ENCODE peak calls at places on chromosomes 1 and 21, in six cellular contexts. One of them, this sample, is unnamed.

GRCh38 chr1:3042481-3042880 is 21.2 kb downstream of the ACTRT2 start:
- DNase-seq in activated CD8-positive, alpha-beta memory T cell treated with anti-CD3 and anti-CD28 coated beads for 48 hours: no peak
- DNase-seq in fibroblast of the aortic adventitia: no peak
- DNase-seq in activated T-cell treated with anti-CD3 and anti-CD28 coated beads, Interleukin-2, amount 50 U/mL, for 1 hour: no peak
- DNase-seq in astrocyte: no peak
- DNase-seq in AG09309: no peak
- DNase-seq in this sample: no peak

GRCh38 chr1:183096889-183097288 is 73.7 kb downstream of the LAMC1 start:
- DNase-seq in activated T-cell treated with anti-CD3 and anti-CD28 coated beads, Interleukin-2, amount 50 U/mL, for 1 hour: no peak
- DNase-seq in astrocyte: peak
- DNase-seq in activated CD8-positive, alpha-beta memory T cell treated with anti-CD3 and anti-CD28 coated beads for 48 hours: no peak
- DNase-seq in fibroblast of the aortic adventitia: peak
- DNase-seq in AG09309: no peak
- DNase-seq in this sample: no peak

GRCh38 chr21:17491716-17492414 is 21.0 kb upstream of the CXADR start:
- DNase-seq in activated CD8-positive, alpha-beta memory T cell treated with anti-CD3 and anti-CD28 coated beads for 48 hours: no peak
- DNase-seq in fibroblast of the aortic adventitia: peak
- DNase-seq in AG09309: peak
- DNase-seq in astrocyte: peak
- DNase-seq in activated T-cell treated with anti-CD3 and anti-CD28 coated beads, Interleukin-2, amount 50 U/mL, for 1 hour: no peak
- DNase-seq in this sample: no peak

GRCh38 chr1:236311040-236311439 is 29.3 kb upstream of the ERO1B start:
- DNase-seq in activated T-cell treated with anti-CD3 and anti-CD28 coated beads, Interleukin-2, amount 50 U/mL, for 1 hour: no peak
- DNase-seq in astrocyte: no peak
- DNase-seq in AG09309: no peak
- DNase-seq in fibroblast of the aortic adventitia: no peak
- DNase-seq in activated CD8-positive, alpha-beta memory T cell treated with anti-CD3 and anti-CD28 coated beads for 48 hours: no peak
- DNase-seq in this sample: no peak

GRCh38 chr1:206921772-206922265 is at the start of gene FCMR:
- DNase-seq in fibroblast of the aortic adventitia: no peak
- DNase-seq in activated T-cell treated with anti-CD3 and anti-CD28 coated beads, Interleukin-2, amount 50 U/mL, for 1 hour: peak
- DNase-seq in astrocyte: no peak
- DNase-seq in AG09309: no peak
- DNase-seq in activated CD8-positive, alpha-beta memory T cell treated with anti-CD3 and anti-CD28 coated beads for 48 hours: no peak
- DNase-seq in this sample: peak

GRCh38 chr1:160162936-160163335 is 11.5 kb downstream of the ATP1A4 start:
- DNase-seq in activated CD8-positive, alpha-beta memory T cell treated with anti-CD3 and anti-CD28 coated beads for 48 hours: no peak
- DNase-seq in fibroblast of the aortic adventitia: no peak
- DNase-seq in AG09309: no peak
- DNase-seq in activated T-cell treated with anti-CD3 and anti-CD28 coated beads, Interleukin-2, amount 50 U/mL, for 1 hour: no peak
- DNase-seq in astrocyte: no peak
- DNase-seq in this sample: no peak

GRCh38 chr1:121558514-121558913 is 373.7 kb downstream of the SRGAP2C start:
- DNase-seq in activated T-cell treated with anti-CD3 and anti-CD28 coated beads, Interleukin-2, amount 50 U/mL, for 1 hour: no peak
- DNase-seq in AG09309: peak
- DNase-seq in fibroblast of the aortic adventitia: peak
- DNase-seq in astrocyte: peak
- DNase-seq in activated CD8-positive, alpha-beta memory T cell treated with anti-CD3 and anti-CD28 coated beads for 48 hours: no peak
- DNase-seq in this sample: no peak

GRCh38 chr1:179777731-179778130 is 34.6 kb downstream of the FAM163A start:
- DNase-seq in AG09309: no peak
- DNase-seq in activated CD8-positive, alpha-beta memory T cell treated with anti-CD3 and anti-CD28 coated beads for 48 hours: no peak
- DNase-seq in astrocyte: no peak
- DNase-seq in fibroblast of the aortic adventitia: no peak
- DNase-seq in activated T-cell treated with anti-CD3 and anti-CD28 coated beads, Interleukin-2, amount 50 U/mL, for 1 hour: no peak
- DNase-seq in this sample: no peak

GRCh38 chr1:202291961-202292712 is 49.6 kb downstream of the UBE2T start:
- DNase-seq in activated CD8-positive, alpha-beta memory T cell treated with anti-CD3 and anti-CD28 coated beads for 48 hours: no peak
- DNase-seq in AG09309: peak
- DNase-seq in fibroblast of the aortic adventitia: peak
- DNase-seq in activated T-cell treated with anti-CD3 and anti-CD28 coated beads, Interleukin-2, amount 50 U/mL, for 1 hour: no peak
- DNase-seq in astrocyte: peak
- DNase-seq in this sample: no peak

GRCh38 chr1:47915677-47916353 is 81.4 kb downstream of the TRABD2B start:
- DNase-seq in AG09309: no peak
- DNase-seq in fibroblast of the aortic adventitia: no peak
- DNase-seq in astrocyte: no peak
- DNase-seq in activated CD8-positive, alpha-beta memory T cell treated with anti-CD3 and anti-CD28 coated beads for 48 hours: no peak
- DNase-seq in activated T-cell treated with anti-CD3 and anti-CD28 coated beads, Interleukin-2, amount 50 U/mL, for 1 hour: no peak
- DNase-seq in this sample: no peak

GRCh38 chr1:121471517-121471916 is 286.7 kb downstream of the SRGAP2C start:
- DNase-seq in activated T-cell treated with anti-CD3 and anti-CD28 coated beads, Interleukin-2, amount 50 U/mL, for 1 hour: no peak
- DNase-seq in fibroblast of the aortic adventitia: no peak
- DNase-seq in activated CD8-positive, alpha-beta memory T cell treated with anti-CD3 and anti-CD28 coated beads for 48 hours: no peak
- DNase-seq in astrocyte: no peak
- DNase-seq in AG09309: no peak
- DNase-seq in this sample: no peak

GRCh38 chr21:36522174-36522810 is 42.4 kb upstream of the CLDN14 start:
- DNase-seq in fibroblast of the aortic adventitia: no peak
- DNase-seq in astrocyte: no peak
- DNase-seq in activated CD8-positive, alpha-beta memory T cell treated with anti-CD3 and anti-CD28 coated beads for 48 hours: no peak
- DNase-seq in AG09309: no peak
- DNase-seq in activated T-cell treated with anti-CD3 and anti-CD28 coated beads, Interleukin-2, amount 50 U/mL, for 1 hour: no peak
- DNase-seq in this sample: no peak

GRCh38 chr21:36902793-36903192 is 63.7 kb downstream of the HLCS start:
- DNase-seq in astrocyte: peak
- DNase-seq in fibroblast of the aortic adventitia: no peak
- DNase-seq in activated CD8-positive, alpha-beta memory T cell treated with anti-CD3 and anti-CD28 coated beads for 48 hours: no peak
- DNase-seq in activated T-cell treated with anti-CD3 and anti-CD28 coated beads, Interleukin-2, amount 50 U/mL, for 1 hour: no peak
- DNase-seq in AG09309: no peak
- DNase-seq in this sample: no peak

GRCh38 chr1:66980745-66981367 is 56.1 kb downstream of the MIER1 start:
- DNase-seq in activated CD8-positive, alpha-beta memory T cell treated with anti-CD3 and anti-CD28 coated beads for 48 hours: no peak
- DNase-seq in astrocyte: no peak
- DNase-seq in activated T-cell treated with anti-CD3 and anti-CD28 coated beads, Interleukin-2, amount 50 U/mL, for 1 hour: no peak
- DNase-seq in fibroblast of the aortic adventitia: peak
- DNase-seq in AG09309: no peak
- DNase-seq in this sample: no peak

GRCh38 chr1:234893725-234894630 is 234.7 kb downstream of the TOMM20 start:
- DNase-seq in activated T-cell treated with anti-CD3 and anti-CD28 coated beads, Interleukin-2, amount 50 U/mL, for 1 hour: no peak
- DNase-seq in fibroblast of the aortic adventitia: peak
- DNase-seq in astrocyte: peak
- DNase-seq in activated CD8-positive, alpha-beta memory T cell treated with anti-CD3 and anti-CD28 coated beads for 48 hours: peak
- DNase-seq in AG09309: peak
- DNase-seq in this sample: no peak

GRCh38 chr1:157085416-157085815 is 14.2 kb downstream of the ETV3L start:
- DNase-seq in AG09309: peak
- DNase-seq in activated T-cell treated with anti-CD3 and anti-CD28 coated beads, Interleukin-2, amount 50 U/mL, for 1 hour: no peak
- DNase-seq in activated CD8-positive, alpha-beta memory T cell treated with anti-CD3 and anti-CD28 coated beads for 48 hours: no peak
- DNase-seq in astrocyte: no peak
- DNase-seq in fibroblast of the aortic adventitia: peak
- DNase-seq in this sample: no peak

GRCh38 chr1:27726173-27726793 is 522 bp downstream of the FAM76A start:
- DNase-seq in AG09309: no peak
- DNase-seq in activated T-cell treated with anti-CD3 and anti-CD28 coated beads, Interleukin-2, amount 50 U/mL, for 1 hour: no peak
- DNase-seq in fibroblast of the aortic adventitia: peak
- DNase-seq in activated CD8-positive, alpha-beta memory T cell treated with anti-CD3 and anti-CD28 coated beads for 48 hours: peak
- DNase-seq in astrocyte: peak
- DNase-seq in this sample: no peak

GRCh38 chr21:30605968-30606367 is 5.1 kb downstream of the KRTAP22-1 start:
- DNase-seq in activated CD8-positive, alpha-beta memory T cell treated with anti-CD3 and anti-CD28 coated beads for 48 hours: no peak
- DNase-seq in activated T-cell treated with anti-CD3 and anti-CD28 coated beads, Interleukin-2, amount 50 U/mL, for 1 hour: no peak
- DNase-seq in astrocyte: no peak
- DNase-seq in fibroblast of the aortic adventitia: no peak
- DNase-seq in AG09309: no peak
- DNase-seq in this sample: no peak

GRCh38 chr1:63794927-63795326 is 21.1 kb downstream of the ROR1 start:
- DNase-seq in fibroblast of the aortic adventitia: no peak
- DNase-seq in AG09309: no peak
- DNase-seq in activated T-cell treated with anti-CD3 and anti-CD28 coated beads, Interleukin-2, amount 50 U/mL, for 1 hour: no peak
- DNase-seq in activated CD8-positive, alpha-beta memory T cell treated with anti-CD3 and anti-CD28 coated beads for 48 hours: no peak
- DNase-seq in astrocyte: peak
- DNase-seq in this sample: no peak

GRCh38 chr1:94783342-94784264 is 36.6 kb upstream of the SLC44A3 start:
- DNase-seq in fibroblast of the aortic adventitia: peak
- DNase-seq in activated T-cell treated with anti-CD3 and anti-CD28 coated beads, Interleukin-2, amount 50 U/mL, for 1 hour: no peak
- DNase-seq in astrocyte: peak
- DNase-seq in AG09309: peak
- DNase-seq in activated CD8-positive, alpha-beta memory T cell treated with anti-CD3 and anti-CD28 coated beads for 48 hours: no peak
- DNase-seq in this sample: peak

GRCh38 chr1:112935474-112936289 is 20.3 kb downstream of the SLC16A1 start:
- DNase-seq in AG09309: peak
- DNase-seq in astrocyte: peak
- DNase-seq in activated CD8-positive, alpha-beta memory T cell treated with anti-CD3 and anti-CD28 coated beads for 48 hours: no peak
- DNase-seq in fibroblast of the aortic adventitia: peak
- DNase-seq in activated T-cell treated with anti-CD3 and anti-CD28 coated beads, Interleukin-2, amount 50 U/mL, for 1 hour: no peak
- DNase-seq in this sample: no peak

GRCh38 chr1:206513312-206514111 is 6.2 kb downstream of the RASSF5 start:
- DNase-seq in astrocyte: peak
- DNase-seq in AG09309: peak
- DNase-seq in fibroblast of the aortic adventitia: peak
- DNase-seq in activated CD8-positive, alpha-beta memory T cell treated with anti-CD3 and anti-CD28 coated beads for 48 hours: no peak
- DNase-seq in activated T-cell treated with anti-CD3 and anti-CD28 coated beads, Interleukin-2, amount 50 U/mL, for 1 hour: no peak
- DNase-seq in this sample: peak

GRCh38 chr21:27505516-27505915 is 538.6 kb upstream of the ADAMTS5 start:
- DNase-seq in AG09309: peak
- DNase-seq in astrocyte: peak
- DNase-seq in fibroblast of the aortic adventitia: peak
- DNase-seq in activated CD8-positive, alpha-beta memory T cell treated with anti-CD3 and anti-CD28 coated beads for 48 hours: no peak
- DNase-seq in activated T-cell treated with anti-CD3 and anti-CD28 coated beads, Interleukin-2, amount 50 U/mL, for 1 hour: no peak
- DNase-seq in this sample: no peak

This sample was measured in Peyer's patch.